ENCODE peak calls at places on chromosomes 6 and 20, in nine cellular contexts. E is Panc1; F is cerebellar nuclear complex; R is C1 segment of cervical spinal cord; B is stimulated activated CD8-positive, alpha-beta memory T cell treated with anti-CD3 and anti-CD28 coated beads, Interleukin-4, amount 100 ng/mL, for 24 hours; C is colonic mucosa; L is ELR; P is effector CD4-positive, alpha-beta T cell; Z is NCI-H82. T is an unnamed sample.

GRCh38 chr6:108942556-108943492 is 94.6 kb downstream of the ARMC2 start:
- DNase-seq in E (no peak), F (no peak), R (no peak), B (peak), C (no peak), L (no peak), P (peak), Z (peak), T (no peak)

GRCh38 chr6:87237804-87238203 is 82.4 kb downstream of the ZNF292 start:
- DNase-seq in E (peak), F (no peak), R (no peak), B (no peak), C (no peak), L (peak), P (no peak), Z (no peak), T (no peak)

GRCh38 chr6:139722540-139722939 is 348.1 kb upstream of the CITED2 start:
- DNase-seq in E (no peak), F (no peak), R (no peak), B (no peak), C (no peak), L (no peak), P (no peak), Z (no peak), T (no peak)

GRCh38 chr20:6769953-6770831 is 2.7 kb downstream of the BMP2 start:
- DNase-seq in E (no peak), F (no peak), R (no peak), B (no peak), C (peak), L (no peak), P (no peak), Z (peak), T (no peak)

GRCh38 chr20:16438100-16438499 is 135.1 kb downstream of the KIF16B start:
- DNase-seq in E (no peak), F (no peak), R (no peak), B (no peak), C (no peak), L (no peak), P (no peak), Z (peak), T (no peak)

GRCh38 chr20:13139459-13140150 is 81.5 kb upstream of the ISM1 start:
- DNase-seq in E (no peak), F (no peak), R (no peak), B (no peak), C (no peak), L (peak), P (no peak), Z (no peak), T (no peak)

GRCh38 chr20:20568604-20569205 is 143.7 kb downstream of the RALGAPA2 start:
- DNase-seq in E (peak), F (peak), R (no peak), B (no peak), C (no peak), L (peak), P (no peak), Z (peak), T (no peak)

GRCh38 chr20:44181611-44182010 is 5.4 kb downstream of the JPH2 start:
- DNase-seq in E (no peak), F (peak), R (no peak), B (no peak), C (no peak), L (no peak), P (no peak), Z (no peak), T (no peak)

GRCh38 chr6:73264446-73264845 is 1.4 kb upstream of the KHDC1 start:
- DNase-seq in E (no peak), F (no peak), R (no peak), B (no peak), C (no peak), L (peak), P (no peak), Z (no peak), T (no peak)

GRCh38 chr6:121897337-121897760 is 461.9 kb downstream of the GJA1 start:
- DNase-seq in E (no peak), F (no peak), R (no peak), B (no peak), C (no peak), L (no peak), P (no peak), Z (no peak), T (no peak)

T was measured in nucleus accumbens.